ENCODE peak calls at places on chromosomes 12 and 14, in nine cellular contexts. I is GM03348, R is brain microvascular endothelial cell, X is glomerular endothelial cell, Z is body of pancreas, O is GM10248, Q is HT-29, C is NCI-H1105 treated with DMSO at 0.1 percent for 48 hours, V is T follicular helper cell. Y is an unnamed sample.

GRCh38 chr12:61365001-61365400 is 895.2 kb upstream of the USP15 start:
- DNase-seq in I (no peak), R (peak; percentile 20), X (no peak), Z (no peak), O (no peak), Q (no peak), C (no peak), V (no peak), Y (no peak)

GRCh38 chr14:99592933-99593753 is 10.9 kb downstream of the CCDC85C start:
- DNase-seq in I (no peak), R (no peak), X (no peak), Z (no peak), O (no peak), Q (no peak), C (no peak), V (no peak), Y (no peak)

GRCh38 chr12:53380797-53381738 is 1.1 kb downstream of the SP1 start:
- DNase-seq in I (peak; percentile 35), R (peak; percentile 35), X (no peak), Z (peak; percentile 26), O (no peak), Q (peak; percentile 34), C (no peak), V (no peak), Y (no peak)

GRCh38 chr14:105292810-105293711 is 7.7 kb downstream of the BRF1 start:
- DNase-seq in I (no peak), R (no peak), X (no peak), Z (no peak), O (no peak), Q (no peak), C (no peak), V (no peak), Y (no peak)

GRCh38 chr14:54001189-54001878 is 44.7 kb upstream of the BMP4 start:
- DNase-seq in I (no peak), R (no peak), X (no peak), Z (peak; percentile 7), O (no peak), Q (no peak), C (no peak), V (no peak), Y (peak; percentile 4)

GRCh38 chr14:60195179-60195810 is 30.1 kb upstream of the DHRS7 start:
- DNase-seq in I (no peak), R (no peak), X (no peak), Z (no peak), O (no peak), Q (no peak), C (peak; percentile 26), V (no peak), Y (no peak)

GRCh38 chr12:67671419-67671818 is 22.9 kb downstream of the DYRK2 start:
- DNase-seq in I (no peak), R (peak; percentile 86), X (no peak), Z (no peak), O (no peak), Q (no peak), C (no peak), V (no peak), Y (no peak)

GRCh38 chr12:111178194-111179081 is 190.5 kb downstream of the PHETA1 start:
- DNase-seq in I (no peak), R (no peak), X (no peak), Z (no peak), O (no peak), Q (no peak), C (no peak), V (no peak), Y (no peak)

GRCh38 chr14:67577909-67578749 is 21.9 kb downstream of the PIGH start:
- DNase-seq in I (no peak), R (no peak), X (no peak), Z (no peak), O (no peak), Q (no peak), C (peak; percentile 20), V (no peak), Y (no peak)

GRCh38 chr12:62613092-62613491 is 146.5 kb downstream of the MON2 start:
- DNase-seq in I (no peak), R (no peak), X (no peak), Z (no peak), O (no peak), Q (no peak), C (no peak), V (no peak), Y (no peak)

GRCh38 chr14:97021001-97021400 is 223.8 kb downstream of the VRK1 start:
- DNase-seq in I (no peak), R (no peak), X (no peak), Z (no peak), O (no peak), Q (no peak), C (no peak), V (no peak), Y (no peak)

GRCh38 chr14:65299837-65300236 is 112.7 kb upstream of the FUT8 start:
- DNase-seq in I (no peak), R (no peak), X (no peak), Z (peak; percentile 82), O (no peak), Q (no peak), C (no peak), V (no peak), Y (no peak)

GRCh38 chr12:115657081-115658013 is 620.1 kb downstream of the MED13L start:
- DNase-seq in I (no peak), R (no peak), X (no peak), Z (no peak), O (no peak), Q (no peak), C (no peak), V (no peak), Y (no peak)

GRCh38 chr12:22313276-22313995 is 21.1 kb downstream of the ST8SIA1 start:
- DNase-seq in I (no peak), R (no peak), X (no peak), Z (no peak), O (no peak), Q (no peak), C (no peak), V (no peak), Y (no peak)

GRCh38 chr12:101168000-101168399 is 42.0 kb downstream of the SLC5A8 start:
- DNase-seq in I (no peak), R (no peak), X (no peak), Z (no peak), O (no peak), Q (no peak), C (no peak), V (no peak), Y (no peak)

GRCh38 chr12:57236224-57236924 is 6.9 kb downstream of the SHMT2 start:
- DNase-seq in I (no peak), R (no peak), X (no peak), Z (no peak), O (no peak), Q (no peak), C (no peak), V (no peak), Y (no peak)

GRCh38 chr12:57211791-57212700 is 4.5 kb upstream of the NXPH4 start:
- DNase-seq in I (no peak), R (no peak), X (no peak), Z (no peak), O (no peak), Q (no peak), C (no peak), V (no peak), Y (no peak)

GRCh38 chr14:77375164-77375950 is 1.5 kb downstream of the TMED8 start:
- DNase-seq in I (no peak), R (no peak), X (no peak), Z (no peak), O (peak; percentile 25), Q (no peak), C (no peak), V (no peak), Y (no peak)

GRCh38 chr14:72907327-72907826 is 13.5 kb upstream of the DPF3 start:
- DNase-seq in I (no peak), R (no peak), X (no peak), Z (no peak), O (no peak), Q (no peak), C (no peak), V (no peak), Y (no peak)

GRCh38 chr12:113860950-113861349 is 105.2 kb downstream of the RBM19 start:
- DNase-seq in I (peak; percentile 73), R (peak; percentile 91), X (no peak), Z (no peak), O (no peak), Q (no peak), C (no peak), V (no peak), Y (no peak)

GRCh38 chr14:37289688-37290087 is 92.0 kb downstream of the MIPOL1 start:
- DNase-seq in I (no peak), R (no peak), X (no peak), Z (no peak), O (no peak), Q (no peak), C (no peak), V (no peak), Y (no peak)

GRCh38 chr12:132771126-132771838 is 9.7 kb upstream of the ANKLE2 start:
- DNase-seq in I (peak; percentile 58), R (no peak), X (no peak), Z (no peak), O (peak; percentile 58), Q (no peak), C (no peak), V (peak; percentile 58), Y (no peak)

GRCh38 chr12:121637231-121637914 is 11.0 kb downstream of the ORAI1 start:
- DNase-seq in I (no peak), R (no peak), X (no peak), Z (no peak), O (peak; percentile 68), Q (no peak), C (no peak), V (no peak), Y (no peak)

GRCh38 chr14:54787263-54787662 is 115.4 kb downstream of the GCH1 start:
- DNase-seq in I (no peak), R (no peak), X (no peak), Z (no peak), O (no peak), Q (no peak), C (no peak), V (no peak), Y (no peak)

GRCh38 chr12:59431266-59431665 is 164.6 kb upstream of the SLC16A7 start:
- DNase-seq in I (no peak), R (no peak), X (no peak), Z (no peak), O (no peak), Q (peak; percentile 47), C (no peak), V (no peak), Y (no peak)

GRCh38 chr12:115375188-115375991 is 691.4 kb upstream of the TBX3 start:
- DNase-seq in I (peak; percentile 72), R (peak; percentile 70), X (no peak), Z (no peak), O (peak; percentile 61), Q (peak; percentile 25), C (no peak), V (no peak), Y (no peak)

GRCh38 chr12:102993537-102993936 is 36.1 kb downstream of the ASCL1 start:
- DNase-seq in I (no peak), R (no peak), X (no peak), Z (no peak), O (no peak), Q (no peak), C (no peak), V (no peak), Y (no peak)

GRCh38 chr12:46131729-46132128 is 137.1 kb downstream of the SLC38A1 start:
- DNase-seq in I (no peak), R (no peak), X (no peak), Z (no peak), O (no peak), Q (peak; percentile 49), C (no peak), V (no peak), Y (no peak)

GRCh38 chr12:103779410-103780092 is 61.5 kb downstream of the NT5DC3 start:
- DNase-seq in I (peak; percentile 45), R (peak; percentile 37), X (no peak), Z (no peak), O (no peak), Q (no peak), C (peak; percentile 79), V (no peak), Y (no peak)

GRCh38 chr12:116266220-116266619 is 11.3 kb downstream of the MED13L start:
- DNase-seq in I (no peak), R (no peak), X (no peak), Z (no peak), O (no peak), Q (no peak), C (no peak), V (no peak), Y (no peak)

GRCh38 chr14:70808402-70809237 is 693 bp downstream of the MAP3K9 start:
- DNase-seq in I (no peak), R (no peak), X (no peak), Z (peak; percentile 46), O (peak; percentile 49), Q (no peak), C (peak; percentile 49), V (peak; percentile 37), Y (peak; percentile 34)